ENCODE peak calls at places on chromosomes 11 and 22, in four cellular contexts. Q is fibroblast of mammary gland, K is ovary, U is neuronal stem cell. Y is an unnamed sample.

GRCh38 chr22:24408630-24409029 is 18.8 kb upstream of the ADORA2A start:
- DNase-seq in Q (no peak), K (peak), U (no peak), Y (no peak)

GRCh38 chr11:72720806-72721205 is 31.4 kb downstream of the ARAP1 start:
- DNase-seq in Q (no peak), K (no peak), U (no peak), Y (peak)

GRCh38 chr11:75867778-75868374 is 52.9 kb downstream of the UVRAG start:
- DNase-seq in Q (peak), K (no peak), U (peak), Y (no peak)

GRCh38 chr11:128297805-128298204 is 289.6 kb downstream of the ETS1 start:
- DNase-seq in Q (peak), K (no peak), U (no peak), Y (no peak)

GRCh38 chr11:46102843-46103242 is 18.4 kb downstream of the PHF21A start:
- DNase-seq in Q (no peak), K (no peak), U (no peak), Y (no peak)

GRCh38 chr11:44627911-44628729 is 62.7 kb downstream of the CD82 start:
- DNase-seq in Q (no peak), K (peak), U (no peak), Y (peak)

GRCh38 chr22:39281126-39281525 is 36.3 kb upstream of the PDGFB start:
- DNase-seq in Q (no peak), K (no peak), U (no peak), Y (no peak)

GRCh38 chr22:33747576-33748180 is 172.6 kb downstream of the LARGE1 start:
- DNase-seq in Q (no peak), K (peak), U (no peak), Y (no peak)

GRCh38 chr11:15199693-15200092 is 85.0 kb downstream of the INSC start:
- DNase-seq in Q (peak), K (no peak), U (no peak), Y (no peak)

GRCh38 chr11:65574963-65575567 is 788 bp upstream of the EHBP1L1 start:
- DNase-seq in Q (peak), K (no peak), U (no peak), Y (no peak)

GRCh38 chr11:117519170-117519569 is 191.5 kb downstream of the CEP164 start:
- DNase-seq in Q (no peak), K (no peak), U (no peak), Y (no peak)

GRCh38 chr22:38315801-38316339 is 1.4 kb downstream of the CSNK1E start:
- DNase-seq in Q (no peak), K (no peak), U (no peak), Y (no peak)

GRCh38 chr11:107583629-107584195 is 7.2 kb upstream of the ELMOD1 start:
- DNase-seq in Q (peak), K (no peak), U (no peak), Y (no peak)

GRCh38 chr11:3164540-3165151 is 464 bp downstream of the OSBPL5 start:
- DNase-seq in Q (no peak), K (peak), U (no peak), Y (peak)

GRCh38 chr22:48902983-48903650 is 924.6 kb downstream of the BRD1 start:
- DNase-seq in Q (no peak), K (no peak), U (no peak), Y (no peak)

GRCh38 chr11:102421262-102421661 is 31.3 kb downstream of the TMEM123 start:
- DNase-seq in Q (no peak), K (no peak), U (no peak), Y (no peak)

GRCh38 chr11:9479899-9480298 is 19.1 kb downstream of the ZNF143 start:
- DNase-seq in Q (no peak), K (no peak), U (no peak), Y (no peak)

GRCh38 chr11:10715571-10715970 is 22.0 kb upstream of the IRAG1 start:
- DNase-seq in Q (no peak), K (no peak), U (no peak), Y (no peak)

GRCh38 chr11:32432565-32433248 is 2.6 kb downstream of the WT1 start:
- DNase-seq in Q (no peak), K (no peak), U (no peak), Y (no peak)

GRCh38 chr11:120715239-120715638 is 203.7 kb downstream of the GRIK4 start:
- DNase-seq in Q (peak), K (no peak), U (no peak), Y (no peak)

GRCh38 chr22:23233084-23233501 is 52.8 kb downstream of the BCR start:
- DNase-seq in Q (peak), K (no peak), U (no peak), Y (peak)

DNA sequence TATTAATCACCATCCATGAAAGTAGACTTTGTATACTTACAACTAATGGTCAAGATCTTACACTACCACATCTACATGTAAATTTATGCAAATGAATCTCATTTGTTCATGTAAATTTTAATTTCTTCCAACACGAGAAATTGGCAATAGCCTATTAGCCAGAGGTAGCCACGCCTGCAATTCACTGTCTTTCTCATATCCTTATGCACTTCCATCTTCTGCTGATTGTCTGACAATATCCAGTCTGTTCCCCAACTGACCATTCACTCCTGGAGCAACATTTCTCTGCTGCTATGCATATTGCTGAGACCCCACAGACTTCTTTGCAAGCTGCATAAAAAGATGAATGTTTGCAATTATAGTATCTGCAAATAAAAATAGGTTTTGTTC is 2.5 kb downstream of the NNMT start:
- DNase-seq in Q (no peak), K (no peak), U (no peak), Y (no peak)
- H3K4me3 ChIP-seq in Q (peak), K (peak), U (no peak), Y (peak)

GRCh38 chr11:1839924-1840779 is 1.4 kb downstream of the TNNI2 start:
- DNase-seq in Q (no peak), K (peak), U (no peak), Y (peak)
- H3K4me3 ChIP-seq in Q (no peak), K (no peak), U (no peak), Y (no peak)

DNA sequence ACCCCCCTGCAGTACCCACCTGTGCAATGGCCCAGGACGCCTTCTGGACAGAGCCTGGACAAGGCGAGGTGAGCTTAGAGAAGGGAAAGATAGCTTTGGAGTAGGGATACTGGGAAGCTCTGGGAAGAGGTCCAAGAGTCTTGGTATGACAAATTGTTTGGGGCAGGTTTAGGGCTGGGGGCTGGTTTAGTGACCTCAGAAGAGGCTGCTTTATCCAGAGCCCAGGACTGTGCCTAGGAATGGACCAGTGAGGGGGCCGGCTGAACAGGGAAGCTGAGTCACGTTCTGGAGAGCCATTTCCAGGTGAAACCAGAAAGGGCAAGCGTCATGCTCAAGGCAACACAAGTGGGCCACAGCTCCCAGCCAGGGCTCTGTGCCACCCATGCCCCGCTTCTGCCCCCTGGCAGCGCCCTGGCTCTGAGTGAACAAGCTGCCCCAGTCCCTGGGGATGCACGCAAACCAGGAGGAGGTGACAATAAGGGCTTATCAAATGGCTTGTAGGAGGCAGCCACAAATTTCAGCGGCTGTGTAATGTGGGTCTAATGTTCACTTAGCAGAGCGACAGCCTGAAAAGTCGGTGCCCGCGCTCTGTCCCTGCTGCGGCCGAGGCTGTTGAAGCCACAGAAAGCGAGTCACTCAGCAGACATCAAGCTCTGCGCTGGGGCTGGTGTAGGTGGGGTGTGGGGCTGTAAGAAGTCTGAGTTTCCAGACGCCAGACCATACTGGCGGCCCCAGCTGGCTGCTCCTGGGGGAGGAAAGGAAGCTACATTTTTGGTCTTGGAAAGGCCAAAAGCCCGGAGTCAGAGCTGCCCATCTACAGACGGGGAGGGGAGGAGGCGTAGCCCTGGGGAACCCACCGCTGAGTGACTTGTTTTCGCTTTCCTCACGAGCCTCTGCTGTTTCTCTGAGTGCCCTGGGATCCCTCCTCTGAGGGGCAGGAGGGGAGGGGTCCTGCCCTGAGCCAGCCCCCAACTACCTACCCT is 18.3 kb upstream of the SYT7 start:
- DNase-seq in Q (peak), K (no peak), U (no peak), Y (no peak)
- H3K4me3 ChIP-seq in Q (no peak), K (no peak), U (no peak), Y (no peak)

DNA sequence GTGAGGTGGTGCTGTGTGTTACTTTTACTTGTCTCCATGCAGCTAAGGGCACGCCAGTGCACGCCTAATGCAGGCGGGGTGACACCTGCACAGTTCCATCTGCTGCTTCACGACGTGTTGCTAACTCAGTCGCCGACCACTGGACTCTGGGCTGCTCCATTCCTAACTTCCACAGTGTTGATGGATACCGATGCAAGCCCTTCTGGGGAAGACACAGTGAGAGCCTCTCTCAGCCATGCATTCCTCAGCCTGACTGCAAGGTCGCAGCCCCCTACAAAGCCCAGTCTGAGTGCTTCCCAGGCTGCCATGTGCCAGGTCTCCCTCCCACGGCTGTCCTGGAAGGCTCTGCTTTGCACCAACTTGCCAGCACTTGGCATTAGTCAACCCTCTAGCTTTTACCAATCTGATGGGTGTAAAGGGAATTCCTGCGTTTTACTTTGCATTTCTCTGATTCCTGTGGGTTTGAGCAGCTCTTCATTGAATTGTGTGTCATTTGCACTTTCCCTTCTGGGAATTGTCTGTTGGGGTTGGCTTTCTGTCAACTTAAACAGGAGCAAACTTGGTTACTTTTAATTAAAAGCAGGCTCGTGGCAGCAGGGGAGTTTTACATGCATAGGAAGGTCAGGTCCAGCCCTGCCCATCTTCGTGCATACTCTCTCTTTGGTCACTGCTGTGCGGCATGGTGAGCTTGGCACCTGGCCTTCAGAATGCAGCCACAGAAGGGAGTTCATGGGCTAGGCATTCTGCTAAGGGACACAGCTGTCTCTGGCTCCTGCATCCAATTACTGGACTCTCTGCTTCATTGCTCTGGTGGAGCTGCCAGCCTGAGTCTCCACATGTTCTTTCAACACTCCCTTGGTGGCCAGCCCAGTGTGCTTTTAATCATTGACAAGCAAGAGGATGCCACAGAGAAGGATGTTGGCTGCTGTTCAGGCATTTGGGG is 34.6 kb upstream of the SHANK2 start:
- DNase-seq in Q (peak), K (no peak), U (no peak), Y (no peak)
- H3K4me3 ChIP-seq in Q (no peak), K (no peak), U (no peak), Y (no peak)

DNA sequence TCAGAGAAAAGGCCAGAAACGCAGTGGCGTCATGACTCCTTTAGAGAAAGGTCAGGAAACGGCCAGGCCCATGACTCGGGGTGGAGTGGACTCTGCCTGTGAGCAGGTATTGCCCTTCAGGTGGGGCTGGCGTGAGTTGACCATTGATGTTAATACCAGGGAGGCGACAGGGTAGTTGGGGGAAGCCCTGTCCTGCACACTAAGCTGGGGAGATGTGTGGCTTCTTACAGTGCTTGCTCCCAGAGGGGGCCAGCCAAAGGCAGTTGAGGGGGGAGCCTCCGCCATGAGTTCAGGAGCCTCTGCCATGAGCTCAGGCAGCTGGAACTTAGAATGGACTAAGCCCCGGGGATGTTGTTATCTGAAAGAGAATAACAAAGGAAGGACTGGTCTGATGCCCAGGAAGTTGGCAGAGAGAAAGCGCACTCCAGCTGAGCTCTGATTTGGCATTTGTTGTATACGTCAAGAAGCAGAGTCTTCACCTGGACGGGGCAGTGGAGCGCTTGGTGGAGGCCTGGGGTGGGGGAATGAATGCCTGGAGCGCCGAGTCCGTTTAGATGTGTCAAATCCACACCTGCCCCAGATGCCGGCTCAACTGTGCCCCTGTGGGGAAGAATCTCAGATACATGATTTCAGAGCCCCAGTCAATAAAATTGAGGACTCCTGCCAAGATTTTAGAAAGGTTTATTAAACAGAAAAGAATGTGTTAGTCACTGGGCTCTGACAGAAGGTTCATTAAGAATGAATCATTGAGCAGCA is 222.5 kb downstream of the TBC1D22A start:
- DNase-seq in Q (peak), K (no peak), U (no peak), Y (no peak)
- H3K4me3 ChIP-seq in Q (no peak), K (no peak), U (no peak), Y (no peak)

DNA sequence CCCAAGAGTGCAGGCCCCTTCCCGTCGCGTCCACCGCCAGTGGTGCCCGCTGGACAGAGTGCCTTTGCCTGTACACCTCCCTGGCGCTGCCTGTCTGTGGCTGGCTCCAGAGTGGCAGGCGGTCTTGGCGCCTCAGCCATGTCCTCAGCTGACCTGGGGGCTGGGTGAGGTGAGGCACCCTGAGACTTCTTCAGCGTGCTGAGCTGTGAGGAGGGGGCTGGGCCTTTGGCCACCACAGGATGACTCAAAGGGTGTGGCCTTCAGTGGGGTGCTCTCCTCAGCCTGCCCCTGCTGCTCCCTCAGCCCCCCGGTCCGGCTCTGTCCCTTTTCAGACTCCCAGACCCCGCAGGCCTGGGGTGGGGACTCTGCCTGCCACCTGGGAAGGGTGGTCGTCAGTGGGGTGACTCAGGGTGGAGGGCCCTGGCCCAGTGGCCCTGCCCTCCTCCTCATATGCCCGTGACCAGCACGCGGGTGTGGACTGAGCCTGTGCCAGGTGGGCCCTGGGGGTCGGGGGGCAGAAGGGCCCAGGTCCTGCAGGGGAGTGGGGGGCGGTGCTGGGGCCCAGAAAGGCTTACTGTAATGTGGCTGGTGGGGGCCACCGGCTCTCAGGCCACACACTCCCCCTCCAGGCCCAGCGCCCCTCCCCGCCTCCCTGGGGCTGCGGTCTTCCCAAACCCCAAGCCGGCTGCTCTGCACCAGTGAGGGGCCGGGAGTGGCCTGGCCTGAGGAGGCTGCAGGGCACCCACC is 15.9 kb downstream of the CRELD2 start:
- DNase-seq in Q (peak), K (peak), U (no peak), Y (peak)
- H3K4me3 ChIP-seq in Q (peak), K (no peak), U (no peak), Y (peak)